ENCODE peak calls at places on chromosomes 13 and 19, in four cellular contexts. R, L, J and B are unnamed samples. For H3K36me3, the result is how much of the 10 kb centered on the place peaks cover.

GRCh38 chr19:41646589-41647204 is 19.8 kb upstream of the CEACAM4 start:
- DNase-seq in R (no peak), L (no peak), J (no peak), B (no peak)

GRCh38 chr13:65292488-65292901 is 1937.6 kb downstream of the PCDH9 start:
- DNase-seq in R (no peak), L (no peak), J (peak), B (peak)

GRCh38 chr19:44696939-44697669 is 1.8 kb upstream of the CEACAM16 start:
- DNase-seq in R (peak), L (no peak), J (no peak), B (no peak)

GRCh38 chr19:36547001-36547732 is 19.1 kb upstream of the ZNF260 start:
- DNase-seq in R (no peak), L (no peak), J (peak), B (peak)

GRCh38 chr19:56837004-56837403 is 3.5 kb downstream of the PEG3 start:
- DNase-seq in R (peak), L (no peak), J (no peak), B (no peak)

GRCh38 chr13:93635687-93636086 is 409.1 kb downstream of the GPC6 start:
- DNase-seq in R (no peak), L (no peak), J (peak), B (no peak)

GRCh38 chr13:25267715-25268114 is 19.6 kb downstream of the MTMR6 start:
- DNase-seq in R (no peak), L (no peak), J (peak), B (no peak)

GRCh38 chr19:7904074-7905020 is 670 bp downstream of the MAP2K7 start:
- DNase-seq in R (peak), L (no peak), J (no peak), B (no peak)

GRCh38 chr19:40659566-40659965 is 30.9 kb downstream of the NUMBL start:
- DNase-seq in R (no peak), L (no peak), J (no peak), B (no peak)

GRCh38 chr13:111472559-111473460 is 152.4 kb downstream of the TEX29 start:
- DNase-seq in R (no peak), L (no peak), J (no peak), B (no peak)

GRCh38 chr19:7833225-7834156 is 3.5 kb downstream of the EVI5L start:
- DNase-seq in R (peak), L (no peak), J (peak), B (peak)

GRCh38 chr13:97321616-97322321 is 99.6 kb downstream of the MBNL2 start:
- DNase-seq in R (no peak), L (no peak), J (no peak), B (no peak)

GRCh38 chr19:46648961-46649960 is 11.7 kb downstream of the DACT3 start:
- DNase-seq in R (no peak), L (no peak), J (no peak), B (no peak)

GRCh38 chr19:50703915-50704548 is 15.6 kb downstream of the SHANK1 start:
- DNase-seq in R (no peak), L (no peak), J (no peak), B (no peak)

GRCh38 chr13:42174344-42175162 is 97.4 kb upstream of the AKAP11 start:
- DNase-seq in R (no peak), L (no peak), J (peak), B (no peak)

GRCh38 chr13:74825170-74825948 is 656.6 kb downstream of the TBC1D4 start:
- DNase-seq in R (no peak), L (no peak), J (peak), B (peak)

GRCh38 chr13:20495087-20496023 is 30.3 kb downstream of the CRYL1 start:
- DNase-seq in R (peak), L (no peak), J (peak), B (peak)

GRCh38 chr13:34967851-34968562 is 25.9 kb downstream of the NBEA start:
- DNase-seq in R (no peak), L (no peak), J (no peak), B (peak)

GRCh38 chr13:64755961-64756360 is 2474.2 kb downstream of the PCDH9 start:
- DNase-seq in R (no peak), L (no peak), J (no peak), B (no peak)

GRCh38 chr13:46386996-46387851 is at the start of gene RUBCNL:
- DNase-seq in R (peak), L (no peak), J (no peak), B (peak)

GRCh38 chr13:27036236-27036981 is 135.2 kb downstream of the USP12 start:
- DNase-seq in R (no peak), L (no peak), J (no peak), B (peak)

GRCh38 chr19:47093841-47094240 is 19.7 kb downstream of the ZC3H4 start:
- DNase-seq in R (no peak), L (no peak), J (no peak), B (no peak)

GRCh38 chr19:50427318-50427925 is 5.3 kb upstream of the MYBPC2 start:
- DNase-seq in R (no peak), L (no peak), J (no peak), B (no peak)

GRCh38 chr13:27088619-27089018 is 83.0 kb downstream of the USP12 start:
- DNase-seq in R (no peak), L (no peak), J (no peak), B (no peak)

GRCh38 chr13:99199541-99200432 is 867 bp upstream of the UBAC2 start:
- DNase-seq in R (peak), L (no peak), J (no peak), B (no peak)

GRCh38 chr19:33438016-33438671 is 64.6 kb downstream of the CEBPG start:
- DNase-seq in R (no peak), L (no peak), J (peak), B (no peak)

GRCh38 chr13:20869540-20869939 is 33.0 kb downstream of the XPO4 start:
- DNase-seq in R (no peak), L (no peak), J (peak), B (no peak)

GRCh38 chr19:49985926-49986325 is 25.0 kb upstream of the SIGLEC11 start:
- DNase-seq in R (no peak), L (no peak), J (no peak), B (no peak)

GRCh38 chr19:32357720-32358119 is 12.3 kb downstream of the ZNF507 start:
- DNase-seq in R (no peak), L (no peak), J (no peak), B (peak)

GRCh38 chr13:97395437-97396136 is 38.4 kb upstream of the RAP2A start:
- DNase-seq in R (no peak), L (no peak), J (peak), B (peak)

GRCh38 chr19:16259385-16260159 is 61.9 kb downstream of the AP1M1 start:
- DNase-seq in R (no peak), L (no peak), J (no peak), B (no peak)

GRCh38 chr19:18340237-18340989 is at the start of gene PGPEP1:
- DNase-seq in R (peak), L (peak), J (peak), B (no peak)

GRCh38 chr19:18338471-18339001 is 1.9 kb upstream of the PGPEP1 start:
- DNase-seq in R (no peak), L (no peak), J (no peak), B (no peak)

GRCh38 chr19:18342090-18342632 is 1.8 kb downstream of the PGPEP1 start:
- DNase-seq in R (no peak), L (no peak), J (no peak), B (no peak)

GRCh38 chr19:18340990-18341868 is 831 bp downstream of the PGPEP1 start:
- DNase-seq in R (peak), L (peak), J (peak), B (no peak)

DNA sequence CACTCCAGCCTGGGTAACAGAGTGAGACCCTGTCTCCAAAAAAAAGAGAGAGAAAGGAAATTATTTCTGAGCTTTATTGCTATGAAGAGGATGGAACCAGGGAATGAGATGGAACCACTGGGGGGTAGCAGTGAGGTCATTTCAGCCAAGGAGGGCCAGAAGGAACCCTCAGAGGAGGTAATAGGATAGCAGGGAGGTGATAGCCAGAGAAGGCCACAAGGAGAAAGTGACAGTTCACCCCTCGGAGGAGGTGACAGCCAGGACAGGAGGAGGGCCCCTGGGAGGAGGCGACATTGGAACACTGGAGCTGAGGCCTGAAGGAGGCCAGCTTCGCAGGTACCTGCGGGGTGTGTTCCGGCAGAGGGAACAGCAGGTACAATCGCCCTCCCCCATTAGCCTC is 695 bp upstream of the PGPEP1 start:
- DNase-seq in R (no peak), L (no peak), J (peak), B (no peak)
- TF ChIP-seq CTCF in R (peak), L (no peak), J (peak), B (no peak)

DNA sequence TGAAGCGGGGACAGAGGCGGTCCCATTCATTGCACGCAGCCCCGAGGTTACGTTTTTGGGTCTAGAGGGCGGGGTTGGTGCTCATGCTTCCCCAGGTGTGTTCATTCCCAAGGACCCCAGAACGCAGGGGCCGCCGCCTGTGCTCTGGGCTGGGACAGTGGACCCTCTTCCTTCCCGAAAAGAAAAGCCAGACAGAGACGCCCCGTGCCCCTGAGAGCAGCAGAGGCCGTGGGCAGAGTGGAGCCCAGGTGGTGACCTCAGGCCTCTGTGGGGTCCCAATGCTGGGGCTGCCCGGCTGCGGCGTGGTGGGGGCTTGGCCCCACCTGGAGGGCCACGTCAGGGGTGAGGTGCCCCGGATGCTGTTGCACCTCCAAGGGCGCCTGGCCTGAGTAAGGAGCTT is 15.4 kb downstream of the SGTA start:
- DNase-seq in R (no peak), L (no peak), J (no peak), B (no peak)
- H3K36me3 ChIP-seq in R (under half), L (half or more), J (under half), B (under half)

GRCh38 chr13:48580886-48581285 is 48.0 kb upstream of the RCBTB2 start:
- DNase-seq in R (no peak), L (no peak), J (no peak), B (no peak)

GRCh38 chr13:48582086-48582485 is 49.2 kb upstream of the RCBTB2 start:
- DNase-seq in R (no peak), L (no peak), J (no peak), B (no peak)

GRCh38 chr13:48580185-48580803 is 47.4 kb upstream of the RCBTB2 start:
- DNase-seq in R (peak), L (no peak), J (peak), B (peak)

GRCh38 chr13:48578516-48579166 is 45.8 kb upstream of the RCBTB2 start:
- DNase-seq in R (no peak), L (no peak), J (no peak), B (peak)

DNA sequence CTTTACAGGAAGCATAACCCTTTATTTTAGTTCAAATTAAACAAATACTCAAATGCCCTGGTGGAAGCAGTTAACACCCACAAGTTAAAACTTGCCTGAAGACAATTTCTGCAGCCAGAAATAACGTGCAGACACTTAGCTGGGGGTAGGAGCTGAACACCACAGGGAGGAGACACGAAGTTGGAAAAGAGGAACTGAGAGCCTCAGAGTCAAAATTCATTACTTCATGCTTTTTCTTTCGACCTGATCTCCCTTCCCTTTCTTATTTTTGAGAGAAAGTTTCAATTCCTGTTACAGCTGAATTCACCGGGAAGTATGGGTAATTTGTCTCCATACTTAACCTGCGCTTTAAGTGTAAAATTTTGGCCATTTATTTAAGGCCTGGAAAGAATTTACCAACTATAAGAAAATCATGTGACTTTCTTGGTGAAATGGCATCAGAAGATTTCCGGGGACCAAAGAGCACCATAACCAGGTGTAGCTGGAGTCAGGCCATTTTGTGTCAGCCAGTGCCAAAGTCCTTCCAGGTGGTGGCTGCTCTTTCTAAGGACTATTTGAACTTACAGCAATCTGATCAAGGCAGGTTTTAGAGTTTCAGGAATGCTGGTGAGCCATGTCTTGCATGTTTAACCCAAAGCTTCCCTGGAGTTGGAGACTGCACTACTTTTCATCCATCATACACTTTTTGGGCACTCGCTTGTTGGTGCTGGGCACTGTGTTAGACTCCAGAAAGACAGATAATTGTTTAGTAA is 46.5 kb upstream of the RCBTB2 start:
- DNase-seq in R (no peak), L (no peak), J (no peak), B (peak)
- H3K4me3 ChIP-seq in R (no peak), L (no peak), J (no peak), B (no peak)

GRCh38 chr13:113739527-113740285 is 19.3 kb upstream of the TMEM255B start:
- DNase-seq in R (no peak), L (no peak), J (no peak), B (no peak)
- TF ChIP-seq CTCF in R (no peak), L (no peak), J (no peak), B (no peak)

DNA sequence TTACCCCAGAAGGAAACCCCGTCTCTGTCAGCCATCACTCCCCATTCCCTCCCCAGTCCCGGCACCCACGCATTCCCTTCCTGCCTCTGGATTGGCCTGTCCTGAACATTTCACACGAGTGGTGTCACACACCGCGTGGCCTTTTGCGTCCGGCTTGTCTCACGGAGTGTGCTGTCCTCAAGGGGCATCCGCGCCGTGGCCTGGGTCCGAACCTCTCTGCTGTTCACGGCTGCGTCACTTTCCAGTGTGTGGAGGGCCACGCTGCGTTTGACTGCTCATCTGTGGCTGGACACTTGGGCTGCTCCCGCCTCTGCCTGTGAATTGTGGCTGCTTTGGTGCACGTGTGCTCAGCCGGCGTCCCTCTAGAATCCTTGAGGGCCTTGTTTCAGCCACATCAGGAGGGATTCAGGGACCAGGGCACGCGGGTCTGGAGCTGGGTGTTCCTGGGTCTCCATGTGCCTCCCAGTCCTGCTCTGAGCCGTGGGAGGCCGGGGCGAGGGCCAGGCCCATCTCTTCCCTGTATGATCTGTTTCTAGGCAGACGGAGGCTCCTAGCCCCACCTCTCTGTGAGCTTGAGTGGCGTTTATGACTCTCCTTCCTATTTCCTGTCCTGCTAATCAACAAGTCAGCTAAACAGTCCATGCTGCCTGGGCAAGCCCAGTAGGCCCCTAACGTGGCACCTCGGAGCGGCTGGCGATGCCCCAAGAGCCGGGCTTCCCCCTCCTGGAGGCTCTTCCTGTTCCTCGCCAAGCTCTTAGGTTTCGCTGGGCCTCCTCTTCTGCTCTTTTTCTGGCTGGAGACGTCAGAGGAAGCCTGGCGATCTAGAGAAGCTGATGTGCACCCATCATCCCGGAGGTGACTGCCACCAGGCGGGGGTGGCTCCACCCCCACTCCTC is 8.1 kb downstream of the STK11 start:
- DNase-seq in R (peak), L (peak), J (peak), B (peak)
- H3K36me3 ChIP-seq in R (under half), L (under half), J (under half), B (under half)

GRCh38 chr19:10295305-10295846 is 5.6 kb downstream of the ICAM5 start:
- DNase-seq in R (peak), L (no peak), J (no peak), B (no peak)
- H3K4me3 ChIP-seq in R (no peak), L (peak), J (no peak), B (no peak)

GRCh38 chr13:31154939-31155338 is 6.8 kb downstream of the HSPH1 start:
- DNase-seq in R (no peak), L (no peak), J (peak), B (no peak)

GRCh38 chr13:31161583-31162150 is at the start of gene HSPH1:
- DNase-seq in R (peak), L (peak), J (peak), B (peak)

GRCh38 chr13:31160857-31161582 is 684 bp downstream of the HSPH1 start:
- DNase-seq in R (peak), L (no peak), J (peak), B (peak)

GRCh38 chr13:31162151-31163008 is 676 bp upstream of the HSPH1 start:
- DNase-seq in R (peak), L (peak), J (peak), B (peak)

DNA sequence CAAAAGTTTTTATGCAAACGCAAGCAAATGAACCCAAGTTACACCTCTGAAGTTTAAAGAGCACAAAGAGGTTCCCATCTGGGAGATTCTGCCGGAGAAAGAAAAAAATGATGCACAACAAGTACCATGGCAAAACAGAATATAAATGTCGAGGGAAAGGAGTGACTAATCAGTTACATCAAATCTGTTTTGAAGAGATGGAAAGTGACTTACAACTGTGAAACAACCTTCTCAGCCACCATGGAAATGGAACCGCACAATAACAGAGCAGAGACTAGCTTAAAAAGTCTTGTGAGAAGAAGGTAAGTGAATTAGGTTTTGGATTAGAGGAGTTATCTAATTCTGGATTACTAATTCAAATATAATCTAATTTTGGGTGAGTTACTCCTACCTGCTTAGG is 2.4 kb downstream of the HSPH1 start:
- DNase-seq in R (no peak), L (no peak), J (peak), B (no peak)
- TF ChIP-seq CTCF in R (no peak), L (no peak), J (no peak), B (no peak)